ENCODE peak calls at places on chromosome 1, in five cellular contexts. One of them, this sample, is unnamed.
A peak's percentile ranks its signal among the peaks of the same experiment; 100 is the strongest.

GRCh38 chr1:60569189-60569588 is 495.6 kb upstream of the C1orf87 start:
- DNase-seq in stimulated activated CD4-positive, alpha-beta T cell treated with anti-CD3 and anti-CD28 coated beads, Interleukin-15, amount 100 ng/mL, for 1 hour: no peak
- DNase-seq in cardiac fibroblast: no peak
- DNase-seq in caudate nucleus: no peak
- DNase-seq in NK-92 treated with Interleukin-12 subunit alpha and Interleukin-12 subunit beta, amount 100 ng/mL, for 24 hours: no peak
- DNase-seq in this sample: no peak

GRCh38 chr1:57623791-57624538 is 200.1 kb upstream of the DAB1 start:
- DNase-seq in stimulated activated CD4-positive, alpha-beta T cell treated with anti-CD3 and anti-CD28 coated beads, Interleukin-15, amount 100 ng/mL, for 1 hour: no peak
- DNase-seq in cardiac fibroblast: no peak
- DNase-seq in caudate nucleus: no peak
- DNase-seq in NK-92 treated with Interleukin-12 subunit alpha and Interleukin-12 subunit beta, amount 100 ng/mL, for 24 hours: no peak
- DNase-seq in this sample: no peak

GRCh38 chr1:113452921-113453770 is 62.8 kb downstream of the MAGI3 start:
- DNase-seq in stimulated activated CD4-positive, alpha-beta T cell treated with anti-CD3 and anti-CD28 coated beads, Interleukin-15, amount 100 ng/mL, for 1 hour: no peak
- DNase-seq in cardiac fibroblast: peak; percentile 70
- DNase-seq in caudate nucleus: no peak
- DNase-seq in NK-92 treated with Interleukin-12 subunit alpha and Interleukin-12 subunit beta, amount 100 ng/mL, for 24 hours: no peak
- DNase-seq in this sample: no peak

GRCh38 chr1:2204384-2205190 is 10.0 kb upstream of the FAAP20 start:
- DNase-seq in stimulated activated CD4-positive, alpha-beta T cell treated with anti-CD3 and anti-CD28 coated beads, Interleukin-15, amount 100 ng/mL, for 1 hour: no peak
- DNase-seq in cardiac fibroblast: peak; percentile 89
- DNase-seq in caudate nucleus: peak; percentile 75
- DNase-seq in NK-92 treated with Interleukin-12 subunit alpha and Interleukin-12 subunit beta, amount 100 ng/mL, for 24 hours: no peak
- DNase-seq in this sample: no peak

GRCh38 chr1:39689214-39689613 is 2.0 kb downstream of the HPCAL4 start:
- DNase-seq in stimulated activated CD4-positive, alpha-beta T cell treated with anti-CD3 and anti-CD28 coated beads, Interleukin-15, amount 100 ng/mL, for 1 hour: no peak
- DNase-seq in cardiac fibroblast: no peak
- DNase-seq in caudate nucleus: no peak
- DNase-seq in NK-92 treated with Interleukin-12 subunit alpha and Interleukin-12 subunit beta, amount 100 ng/mL, for 24 hours: no peak
- DNase-seq in this sample: no peak

GRCh38 chr1:25360596-25361581 is 22.8 kb downstream of the TMEM50A start:
- DNase-seq in stimulated activated CD4-positive, alpha-beta T cell treated with anti-CD3 and anti-CD28 coated beads, Interleukin-15, amount 100 ng/mL, for 1 hour: no peak
- DNase-seq in cardiac fibroblast: peak; percentile 37
- DNase-seq in caudate nucleus: no peak
- DNase-seq in NK-92 treated with Interleukin-12 subunit alpha and Interleukin-12 subunit beta, amount 100 ng/mL, for 24 hours: no peak
- DNase-seq in this sample: no peak

GRCh38 chr1:93815738-93816110 is 63.3 kb downstream of the DNTTIP2 start:
- DNase-seq in stimulated activated CD4-positive, alpha-beta T cell treated with anti-CD3 and anti-CD28 coated beads, Interleukin-15, amount 100 ng/mL, for 1 hour: no peak
- DNase-seq in cardiac fibroblast: no peak
- DNase-seq in caudate nucleus: no peak
- DNase-seq in NK-92 treated with Interleukin-12 subunit alpha and Interleukin-12 subunit beta, amount 100 ng/mL, for 24 hours: no peak
- DNase-seq in this sample: no peak

GRCh38 chr1:173870252-173871075 is 2.3 kb downstream of the ZBTB37 start:
- DNase-seq in stimulated activated CD4-positive, alpha-beta T cell treated with anti-CD3 and anti-CD28 coated beads, Interleukin-15, amount 100 ng/mL, for 1 hour: no peak
- DNase-seq in cardiac fibroblast: no peak
- DNase-seq in caudate nucleus: peak; percentile 5
- DNase-seq in NK-92 treated with Interleukin-12 subunit alpha and Interleukin-12 subunit beta, amount 100 ng/mL, for 24 hours: peak; percentile 66
- DNase-seq in this sample: no peak

GRCh38 chr1:63557365-63557987 is 34.2 kb downstream of the EFCAB7 start:
- DNase-seq in stimulated activated CD4-positive, alpha-beta T cell treated with anti-CD3 and anti-CD28 coated beads, Interleukin-15, amount 100 ng/mL, for 1 hour: no peak
- DNase-seq in cardiac fibroblast: peak; percentile 60
- DNase-seq in caudate nucleus: no peak
- DNase-seq in NK-92 treated with Interleukin-12 subunit alpha and Interleukin-12 subunit beta, amount 100 ng/mL, for 24 hours: no peak
- DNase-seq in this sample: no peak

GRCh38 chr1:32335951-32336867 is at the start of gene MARCKSL1:
- DNase-seq in stimulated activated CD4-positive, alpha-beta T cell treated with anti-CD3 and anti-CD28 coated beads, Interleukin-15, amount 100 ng/mL, for 1 hour: peak; percentile 83
- DNase-seq in cardiac fibroblast: peak; percentile 86
- DNase-seq in caudate nucleus: peak; percentile 58
- DNase-seq in NK-92 treated with Interleukin-12 subunit alpha and Interleukin-12 subunit beta, amount 100 ng/mL, for 24 hours: no peak
- DNase-seq in this sample: no peak

GRCh38 chr1:182085726-182086125 is 24.2 kb upstream of the ZNF648 start:
- DNase-seq in stimulated activated CD4-positive, alpha-beta T cell treated with anti-CD3 and anti-CD28 coated beads, Interleukin-15, amount 100 ng/mL, for 1 hour: no peak
- DNase-seq in cardiac fibroblast: no peak
- DNase-seq in caudate nucleus: no peak
- DNase-seq in NK-92 treated with Interleukin-12 subunit alpha and Interleukin-12 subunit beta, amount 100 ng/mL, for 24 hours: no peak
- DNase-seq in this sample: peak; percentile 76

GRCh38 chr1:58649555-58649954 is 50.3 kb downstream of the MYSM1 start:
- DNase-seq in stimulated activated CD4-positive, alpha-beta T cell treated with anti-CD3 and anti-CD28 coated beads, Interleukin-15, amount 100 ng/mL, for 1 hour: no peak
- DNase-seq in cardiac fibroblast: no peak
- DNase-seq in caudate nucleus: no peak
- DNase-seq in NK-92 treated with Interleukin-12 subunit alpha and Interleukin-12 subunit beta, amount 100 ng/mL, for 24 hours: no peak
- DNase-seq in this sample: no peak